ENCODE peak calls at places on chromosomes 11 and 22, in seven cellular contexts. S, E, M, V, W, X and U are unnamed samples.

GRCh38 chr11:35144103-35144741 is 5.3 kb downstream of the CD44 start:
- DNase-seq in S (no peak), E (no peak), M (no peak), V (no peak), W (no peak), X (peak; percentile 64), U (peak; percentile 37)

GRCh38 chr22:17057959-17058814 is 26.6 kb upstream of the IL17RA start:
- DNase-seq in S (peak; percentile 82), E (peak; percentile 66), M (peak; percentile 37), V (peak; percentile 23), W (peak; percentile 62), X (peak; percentile 67), U (no peak)

GRCh38 chr11:47131136-47131535 is 45.5 kb downstream of the ARFGAP2 start:
- DNase-seq in S (no peak), E (no peak), M (no peak), V (no peak), W (no peak), X (no peak), U (no peak)

GRCh38 chr22:17921871-17922821 is 102.2 kb downstream of the MICAL3 start:
- DNase-seq in S (peak; percentile 48), E (no peak), M (no peak), V (peak; percentile 36), W (no peak), X (no peak), U (no peak)

GRCh38 chr11:130873766-130874165 is 42.5 kb downstream of the SNX19 start:
- DNase-seq in S (no peak), E (no peak), M (no peak), V (no peak), W (no peak), X (no peak), U (no peak)

GRCh38 chr11:1917523-1918435 is 1.7 kb upstream of the TNNT3 start:
- DNase-seq in S (no peak), E (peak; percentile 86), M (no peak), V (peak; percentile 69), W (no peak), X (no peak), U (no peak)

GRCh38 chr11:126636911-126637799 is 281.7 kb downstream of the ST3GAL4 start:
- DNase-seq in S (no peak), E (no peak), M (peak; percentile 18), V (no peak), W (no peak), X (no peak), U (no peak)

GRCh38 chr11:69194956-69195355 is 39.2 kb downstream of the SMIM38 start:
- DNase-seq in S (no peak), E (no peak), M (no peak), V (no peak), W (no peak), X (no peak), U (no peak)

GRCh38 chr11:12901874-12902481 is 107.1 kb upstream of the RASSF10 start:
- DNase-seq in S (no peak), E (no peak), M (no peak), V (no peak), W (no peak), X (no peak), U (no peak)

GRCh38 chr11:83689062-83689461 is 402.9 kb upstream of the CCDC90B start:
- DNase-seq in S (no peak), E (no peak), M (no peak), V (no peak), W (no peak), X (no peak), U (no peak)

GRCh38 chr11:77346906-77347603 is 45.6 kb upstream of the GDPD4 start:
- DNase-seq in S (no peak), E (no peak), M (no peak), V (no peak), W (no peak), X (no peak), U (no peak)

GRCh38 chr22:19941365-19942070 is at the start of the genes COMT and TXNRD2:
- DNase-seq in S (peak; percentile 86), E (peak; percentile 88), M (peak; percentile 62), V (peak; percentile 80), W (peak; percentile 71), X (peak; percentile 67), U (peak; percentile 62)

GRCh38 chr11:70158201-70158600 is 44.9 kb upstream of the FADD start:
- DNase-seq in S (peak; percentile 56), E (peak; percentile 82), M (peak; percentile 35), V (no peak), W (no peak), X (no peak), U (no peak)

GRCh38 chr11:75330279-75330678 is 21.2 kb downstream of the ARRB1 start:
- DNase-seq in S (peak; percentile 44), E (no peak), M (no peak), V (no peak), W (no peak), X (no peak), U (no peak)

GRCh38 chr22:46961591-46962290 is 199.3 kb downstream of the TBC1D22A start:
- DNase-seq in S (no peak), E (no peak), M (no peak), V (no peak), W (no peak), X (no peak), U (no peak)

GRCh38 chr11:88979641-88980040 is 86.1 kb downstream of the GRM5 start:
- DNase-seq in S (no peak), E (no peak), M (no peak), V (no peak), W (no peak), X (no peak), U (no peak)

GRCh38 chr22:41831828-41832552 is 915 bp upstream of the SREBF2 start:
- DNase-seq in S (no peak), E (no peak), M (no peak), V (no peak), W (no peak), X (no peak), U (no peak)

GRCh38 chr11:65502274-65502851 is 3.5 kb downstream of the MALAT1 start:
- DNase-seq in S (no peak), E (no peak), M (no peak), V (no peak), W (no peak), X (no peak), U (no peak)

GRCh38 chr11:9461760-9462134 is 935 bp downstream of the ZNF143 start:
- DNase-seq in S (no peak), E (no peak), M (peak; percentile 13), V (no peak), W (no peak), X (no peak), U (no peak)

GRCh38 chr11:128512478-128513127 is 74.8 kb downstream of the ETS1 start:
- DNase-seq in S (no peak), E (no peak), M (no peak), V (no peak), W (no peak), X (no peak), U (peak; percentile 48)

GRCh38 chr11:94193288-94193687 is 64.6 kb downstream of the PANX1 start:
- DNase-seq in S (no peak), E (no peak), M (peak; percentile 13), V (no peak), W (no peak), X (no peak), U (no peak)

GRCh38 chr22:26734339-26735018 is 77.1 kb downstream of the MIAT start:
- DNase-seq in S (no peak), E (no peak), M (no peak), V (no peak), W (no peak), X (no peak), U (no peak)

GRCh38 chr11:32792948-32793475 is 1.4 kb downstream of the CCDC73 start:
- DNase-seq in S (peak; percentile 78), E (no peak), M (peak; percentile 31), V (peak; percentile 24), W (peak; percentile 59), X (peak; percentile 58), U (peak; percentile 44)

GRCh38 chr22:43827336-43827735 is 15.2 kb upstream of the EFCAB6 start:
- DNase-seq in S (no peak), E (no peak), M (no peak), V (no peak), W (no peak), X (no peak), U (no peak)

GRCh38 chr11:63868399-63869064 is 29.6 kb downstream of the MARK2 start:
- DNase-seq in S (no peak), E (no peak), M (no peak), V (no peak), W (no peak), X (no peak), U (no peak)

GRCh38 chr11:61067782-61068181 is 34.5 kb upstream of the CD5 start:
- DNase-seq in S (no peak), E (no peak), M (no peak), V (no peak), W (no peak), X (no peak), U (no peak)

GRCh38 chr11:78952866-78953265 is 378.2 kb upstream of the NARS2 start:
- DNase-seq in S (no peak), E (no peak), M (no peak), V (no peak), W (no peak), X (no peak), U (no peak)
- H3K4me1 ChIP-seq in S (no peaks in the 10 kb centered on the region), E (peaks cover 12% of the 10 kb centered on the region), M (no peaks in the 10 kb centered on the region), V (peaks cover 23% of the 10 kb centered on the region), W (no peaks in the 10 kb centered on the region), X (no peaks in the 10 kb centered on the region), U (no peaks in the 10 kb centered on the region)

GRCh38 chr22:37021710-37022482 is 2.4 kb downstream of the MPST start:
- DNase-seq in S (peak; percentile 57), E (peak; percentile 68), M (no peak), V (no peak), W (no peak), X (no peak), U (peak; percentile 49)
- H3K4me1 ChIP-seq in S (peaks cover 6% of the 10 kb centered on the region), E (peaks cover 40% of the 10 kb centered on the region), M (peaks cover 61% of the 10 kb centered on the region), V (peaks cover 74% of the 10 kb centered on the region), W (no peaks in the 10 kb centered on the region), X (peaks cover 29% of the 10 kb centered on the region), U (peaks cover 6% of the 10 kb centered on the region)

GRCh38 chr11:118917488-118918127 is 8.1 kb downstream of the BCL9L start:
- DNase-seq in S (no peak), E (peak; percentile 88), M (no peak), V (no peak), W (no peak), X (peak; percentile 65), U (peak; percentile 72)
- H3K4me1 ChIP-seq in S (peaks cover 46% of the 10 kb centered on the region), E (peaks cover 97% of the 10 kb centered on the region), M (peaks cover 66% of the 10 kb centered on the region), V (peaks cover 99% of the 10 kb centered on the region), W (peaks cover 61% of the 10 kb centered on the region), X (peaks cover 70% of the 10 kb centered on the region), U (peaks cover 91% of the 10 kb centered on the region)

GRCh38 chr22:35347462-35347861 is 33.4 kb upstream of the HMOX1 start:
- DNase-seq in S (no peak), E (no peak), M (no peak), V (no peak), W (no peak), X (no peak), U (no peak)

GRCh38 chr22:35348026-35348590 is 32.8 kb upstream of the HMOX1 start:
- DNase-seq in S (no peak), E (no peak), M (no peak), V (no peak), W (no peak), X (no peak), U (no peak)

GRCh38 chr22:35345808-35346505 is 34.9 kb upstream of the HMOX1 start:
- DNase-seq in S (no peak), E (no peak), M (no peak), V (no peak), W (no peak), X (no peak), U (no peak)

GRCh38 chr22:35344956-35345690 is 35.8 kb upstream of the HMOX1 start:
- DNase-seq in S (no peak), E (no peak), M (no peak), V (no peak), W (no peak), X (no peak), U (no peak)

GRCh38 chr22:35346596-35347220 is 34.2 kb upstream of the HMOX1 start:
- DNase-seq in S (no peak), E (no peak), M (no peak), V (no peak), W (no peak), X (no peak), U (no peak)
- H3K4me1 ChIP-seq in S (peaks cover 6% of the 10 kb centered on the region), E (peaks cover 14% of the 10 kb centered on the region), M (peaks cover 12% of the 10 kb centered on the region), V (peaks cover 17% of the 10 kb centered on the region), W (peaks cover 8% of the 10 kb centered on the region), X (peaks cover 2% of the 10 kb centered on the region), U (peaks cover 7% of the 10 kb centered on the region)